ENCODE peak calls at places on chromosomes 3 and 15, in nine cellular contexts. One of them, this sample, is unnamed.

GRCh38 chr3:195543642-195544536 is 764 bp upstream of the PPP1R2 start:
- DNase-seq in endothelial cell of umbilical vein: no peak
- DNase-seq in GM12878: no peak
- DNase-seq in breast epithelium: no peak
- DNase-seq in HL-60: no peak
- DNase-seq in suprapubic skin: peak; percentile 73
- DNase-seq in transverse colon: peak; percentile 35
- DNase-seq in K562: peak; percentile 39
- DNase-seq in HepG2: peak; percentile 73
- DNase-seq in this sample: peak; percentile 82

GRCh38 chr3:16067837-16068471 is 106.5 kb upstream of the GALNT15 start:
- DNase-seq in endothelial cell of umbilical vein: peak; percentile 74
- DNase-seq in GM12878: no peak
- DNase-seq in breast epithelium: no peak
- DNase-seq in HL-60: no peak
- DNase-seq in suprapubic skin: no peak
- DNase-seq in transverse colon: no peak
- DNase-seq in K562: no peak
- DNase-seq in HepG2: no peak
- DNase-seq in this sample: no peak

GRCh38 chr3:192408007-192408655 is 319.2 kb downstream of the FGF12 start:
- DNase-seq in endothelial cell of umbilical vein: peak; percentile 43
- DNase-seq in GM12878: no peak
- DNase-seq in breast epithelium: no peak
- DNase-seq in HL-60: no peak
- DNase-seq in suprapubic skin: no peak
- DNase-seq in transverse colon: no peak
- DNase-seq in K562: no peak
- DNase-seq in HepG2: no peak
- DNase-seq in this sample: no peak

GRCh38 chr3:120471643-120472042 is 20.9 kb upstream of the FSTL1 start:
- DNase-seq in endothelial cell of umbilical vein: no peak
- DNase-seq in GM12878: no peak
- DNase-seq in breast epithelium: no peak
- DNase-seq in HL-60: no peak
- DNase-seq in suprapubic skin: no peak
- DNase-seq in transverse colon: no peak
- DNase-seq in K562: no peak
- DNase-seq in HepG2: no peak
- DNase-seq in this sample: no peak

GRCh38 chr3:127078626-127079025 is 95.7 kb downstream of the PLXNA1 start:
- DNase-seq in endothelial cell of umbilical vein: no peak
- DNase-seq in GM12878: no peak
- DNase-seq in breast epithelium: no peak
- DNase-seq in HL-60: no peak
- DNase-seq in suprapubic skin: peak; percentile 44
- DNase-seq in transverse colon: no peak
- DNase-seq in K562: no peak
- DNase-seq in HepG2: no peak
- DNase-seq in this sample: no peak

GRCh38 chr3:127733781-127734180 is 61.0 kb downstream of the ABTB1 start:
- DNase-seq in endothelial cell of umbilical vein: no peak
- DNase-seq in GM12878: no peak
- DNase-seq in breast epithelium: no peak
- DNase-seq in HL-60: no peak
- DNase-seq in suprapubic skin: no peak
- DNase-seq in transverse colon: no peak
- DNase-seq in K562: no peak
- DNase-seq in HepG2: no peak
- DNase-seq in this sample: no peak

GRCh38 chr3:142975316-142975995 is 12.0 kb upstream of the PAQR9 start:
- DNase-seq in endothelial cell of umbilical vein: no peak
- DNase-seq in GM12878: no peak
- DNase-seq in breast epithelium: no peak
- DNase-seq in HL-60: no peak
- DNase-seq in suprapubic skin: no peak
- DNase-seq in transverse colon: no peak
- DNase-seq in K562: no peak
- DNase-seq in HepG2: no peak
- DNase-seq in this sample: no peak

GRCh38 chr15:88108991-88109390 is 147.5 kb downstream of the NTRK3 start:
- DNase-seq in endothelial cell of umbilical vein: no peak
- DNase-seq in GM12878: no peak
- DNase-seq in breast epithelium: no peak
- DNase-seq in HL-60: no peak
- DNase-seq in suprapubic skin: no peak
- DNase-seq in transverse colon: no peak
- DNase-seq in K562: no peak
- DNase-seq in HepG2: no peak
- DNase-seq in this sample: no peak

GRCh38 chr3:173502983-173503568 is 105.5 kb downstream of the NLGN1 start:
- DNase-seq in endothelial cell of umbilical vein: peak; percentile 64
- DNase-seq in GM12878: no peak
- DNase-seq in breast epithelium: no peak
- DNase-seq in HL-60: no peak
- DNase-seq in suprapubic skin: no peak
- DNase-seq in transverse colon: no peak
- DNase-seq in K562: no peak
- DNase-seq in HepG2: no peak
- DNase-seq in this sample: no peak

GRCh38 chr3:186605561-186606545 is 7.0 kb upstream of the AHSG start:
- DNase-seq in endothelial cell of umbilical vein: no peak
- DNase-seq in GM12878: no peak
- DNase-seq in breast epithelium: no peak
- DNase-seq in HL-60: no peak
- DNase-seq in suprapubic skin: no peak
- DNase-seq in transverse colon: no peak
- DNase-seq in K562: no peak
- DNase-seq in HepG2: peak; percentile 87
- DNase-seq in this sample: no peak

GRCh38 chr3:186605078-186605477 is 7.8 kb upstream of the AHSG start:
- DNase-seq in endothelial cell of umbilical vein: no peak
- DNase-seq in GM12878: no peak
- DNase-seq in breast epithelium: no peak
- DNase-seq in HL-60: no peak
- DNase-seq in suprapubic skin: no peak
- DNase-seq in transverse colon: no peak
- DNase-seq in K562: no peak
- DNase-seq in HepG2: no peak
- DNase-seq in this sample: no peak

GRCh38 chr3:186599785-186600166 is 13.1 kb upstream of the AHSG start:
- DNase-seq in endothelial cell of umbilical vein: no peak
- DNase-seq in GM12878: no peak
- DNase-seq in breast epithelium: no peak
- DNase-seq in HL-60: no peak
- DNase-seq in suprapubic skin: no peak
- DNase-seq in transverse colon: no peak
- DNase-seq in K562: no peak
- DNase-seq in HepG2: no peak
- DNase-seq in this sample: no peak

GRCh38 chr3:186600896-186601295 is 12.0 kb upstream of the AHSG start:
- DNase-seq in endothelial cell of umbilical vein: no peak
- DNase-seq in GM12878: no peak
- DNase-seq in breast epithelium: no peak
- DNase-seq in HL-60: no peak
- DNase-seq in suprapubic skin: no peak
- DNase-seq in transverse colon: no peak
- DNase-seq in K562: no peak
- DNase-seq in HepG2: no peak
- DNase-seq in this sample: no peak

DNA sequence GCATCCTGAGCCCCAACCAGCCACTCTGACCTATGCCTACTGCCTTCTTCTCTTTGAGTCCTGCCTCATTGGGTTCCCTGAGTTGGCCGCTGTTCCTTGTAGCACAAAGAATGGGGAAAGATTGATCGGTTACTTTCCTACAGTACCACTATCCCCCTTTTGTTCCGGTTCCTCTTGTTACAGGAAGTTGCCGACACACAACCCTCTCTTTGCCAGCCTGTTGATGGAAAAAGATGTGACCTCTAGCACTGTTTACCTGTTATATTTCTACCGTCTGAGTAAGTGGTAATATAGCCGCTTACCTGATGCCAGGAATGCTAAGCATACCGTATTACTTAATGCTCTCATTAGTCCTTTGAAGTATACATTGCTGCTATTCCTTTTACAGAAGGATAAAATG is 9.7 kb upstream of the AHSG start:
- DNase-seq in endothelial cell of umbilical vein: no peak
- DNase-seq in GM12878: no peak
- DNase-seq in breast epithelium: no peak
- DNase-seq in HL-60: no peak
- DNase-seq in suprapubic skin: no peak
- DNase-seq in transverse colon: no peak
- DNase-seq in K562: no peak
- DNase-seq in HepG2: no peak
- DNase-seq in this sample: no peak
- TF ChIP-seq CTCF in endothelial cell of umbilical vein: no peak
- TF ChIP-seq CTCF in GM12878: no peak
- TF ChIP-seq CTCF in breast epithelium: no peak
- TF ChIP-seq CTCF in HL-60: no peak
- TF ChIP-seq CTCF in suprapubic skin: no peak
- TF ChIP-seq CTCF in transverse colon: no peak
- TF ChIP-seq CTCF in K562: no peak
- TF ChIP-seq CTCF in HepG2: no peak
- TF ChIP-seq CTCF in this sample: no peak

GRCh38 chr3:44729384-44729910 is at the start of gene ZNF501:
- DNase-seq in endothelial cell of umbilical vein: peak; percentile 83
- DNase-seq in GM12878: peak; percentile 42
- DNase-seq in breast epithelium: peak; percentile 83
- DNase-seq in HL-60: peak; percentile 73
- DNase-seq in suprapubic skin: peak; percentile 96
- DNase-seq in transverse colon: peak; percentile 96
- DNase-seq in K562: peak; percentile 96
- DNase-seq in HepG2: peak; percentile 90
- DNase-seq in this sample: peak; percentile 98
- TF ChIP-seq POLR2AphosphoS5 in endothelial cell of umbilical vein: peak; percentile 69
- TF ChIP-seq POLR2AphosphoS5 in GM12878: no peak
- TF ChIP-seq POLR2AphosphoS5 in breast epithelium: peak; percentile 71
- TF ChIP-seq POLR2AphosphoS5 in HL-60: peak; percentile 66
- TF ChIP-seq POLR2AphosphoS5 in suprapubic skin: no peak
- TF ChIP-seq POLR2AphosphoS5 in transverse colon: peak; percentile 47
- TF ChIP-seq POLR2AphosphoS5 in K562: peak; percentile 56
- TF ChIP-seq POLR2AphosphoS5 in HepG2: peak; percentile 61
- TF ChIP-seq POLR2AphosphoS5 in this sample: peak; percentile 95

GRCh38 chr3:157753753-157754152 is 250.5 kb upstream of the VEPH1 start:
- DNase-seq in endothelial cell of umbilical vein: no peak
- DNase-seq in GM12878: no peak
- DNase-seq in breast epithelium: no peak
- DNase-seq in HL-60: no peak
- DNase-seq in suprapubic skin: no peak
- DNase-seq in transverse colon: no peak
- DNase-seq in K562: no peak
- DNase-seq in HepG2: no peak
- DNase-seq in this sample: no peak

GRCh38 chr3:157752952-157753351 is 249.7 kb upstream of the VEPH1 start:
- DNase-seq in endothelial cell of umbilical vein: no peak
- DNase-seq in GM12878: no peak
- DNase-seq in breast epithelium: no peak
- DNase-seq in HL-60: no peak
- DNase-seq in suprapubic skin: no peak
- DNase-seq in transverse colon: no peak
- DNase-seq in K562: no peak
- DNase-seq in HepG2: no peak
- DNase-seq in this sample: no peak

GRCh38 chr3:157754415-157754814 is 251.2 kb upstream of the VEPH1 start:
- DNase-seq in endothelial cell of umbilical vein: no peak
- DNase-seq in GM12878: no peak
- DNase-seq in breast epithelium: no peak
- DNase-seq in HL-60: no peak
- DNase-seq in suprapubic skin: no peak
- DNase-seq in transverse colon: no peak
- DNase-seq in K562: no peak
- DNase-seq in HepG2: no peak
- DNase-seq in this sample: no peak

GRCh38 chr3:157755254-157755653 is 252.0 kb upstream of the VEPH1 start:
- DNase-seq in endothelial cell of umbilical vein: no peak
- DNase-seq in GM12878: no peak
- DNase-seq in breast epithelium: no peak
- DNase-seq in HL-60: no peak
- DNase-seq in suprapubic skin: no peak
- DNase-seq in transverse colon: no peak
- DNase-seq in K562: no peak
- DNase-seq in HepG2: no peak
- DNase-seq in this sample: no peak
- TF ChIP-seq CTCF in endothelial cell of umbilical vein: no peak
- TF ChIP-seq CTCF in GM12878: no peak
- TF ChIP-seq CTCF in breast epithelium: no peak
- TF ChIP-seq CTCF in HL-60: no peak
- TF ChIP-seq CTCF in suprapubic skin: no peak
- TF ChIP-seq CTCF in transverse colon: no peak
- TF ChIP-seq CTCF in K562: no peak
- TF ChIP-seq CTCF in HepG2: no peak
- TF ChIP-seq CTCF in this sample: no peak

GRCh38 chr3:14875411-14876175 is 56.8 kb downstream of the FGD5 start:
- DNase-seq in endothelial cell of umbilical vein: no peak
- DNase-seq in GM12878: no peak
- DNase-seq in breast epithelium: no peak
- DNase-seq in HL-60: no peak
- DNase-seq in suprapubic skin: peak; percentile 56
- DNase-seq in transverse colon: no peak
- DNase-seq in K562: no peak
- DNase-seq in HepG2: no peak
- DNase-seq in this sample: no peak

GRCh38 chr3:14880486-14881179 is 61.9 kb downstream of the FGD5 start:
- DNase-seq in endothelial cell of umbilical vein: no peak
- DNase-seq in GM12878: no peak
- DNase-seq in breast epithelium: no peak
- DNase-seq in HL-60: no peak
- DNase-seq in suprapubic skin: no peak
- DNase-seq in transverse colon: no peak
- DNase-seq in K562: no peak
- DNase-seq in HepG2: no peak
- DNase-seq in this sample: no peak

GRCh38 chr3:14879161-14879888 is 60.6 kb downstream of the FGD5 start:
- DNase-seq in endothelial cell of umbilical vein: no peak
- DNase-seq in GM12878: no peak
- DNase-seq in breast epithelium: no peak
- DNase-seq in HL-60: no peak
- DNase-seq in suprapubic skin: peak; percentile 73
- DNase-seq in transverse colon: peak; percentile 64
- DNase-seq in K562: no peak
- DNase-seq in HepG2: no peak
- DNase-seq in this sample: no peak

GRCh38 chr3:14877404-14877803 is 58.6 kb downstream of the FGD5 start:
- DNase-seq in endothelial cell of umbilical vein: no peak
- DNase-seq in GM12878: no peak
- DNase-seq in breast epithelium: no peak
- DNase-seq in HL-60: no peak
- DNase-seq in suprapubic skin: peak; percentile 62
- DNase-seq in transverse colon: no peak
- DNase-seq in K562: no peak
- DNase-seq in HepG2: no peak
- DNase-seq in this sample: no peak

DNA sequence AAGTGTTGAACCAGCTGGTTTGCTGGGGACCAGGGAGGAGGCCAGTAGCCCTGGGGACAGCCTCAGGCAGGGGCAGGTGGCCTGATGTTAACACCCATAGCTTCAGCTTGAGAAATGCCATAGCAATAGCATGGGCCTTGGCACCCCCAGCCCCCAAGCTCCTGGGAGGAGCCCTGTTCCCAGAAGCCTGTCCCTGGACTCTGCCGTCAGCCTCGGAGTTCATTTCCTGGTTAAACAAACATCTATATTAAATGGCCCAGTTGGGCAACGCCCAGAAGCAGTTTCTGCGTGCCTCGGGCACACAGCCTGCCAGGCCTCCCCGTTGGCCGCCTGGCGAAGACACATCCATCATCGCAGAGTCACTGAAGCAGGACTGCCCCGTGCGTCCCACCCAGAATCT is 58.2 kb downstream of the FGD5 start:
- DNase-seq in endothelial cell of umbilical vein: peak; percentile 83
- DNase-seq in GM12878: no peak
- DNase-seq in breast epithelium: peak; percentile 29
- DNase-seq in HL-60: no peak
- DNase-seq in suprapubic skin: peak; percentile 84
- DNase-seq in transverse colon: peak; percentile 87
- DNase-seq in K562: no peak
- DNase-seq in HepG2: no peak
- DNase-seq in this sample: no peak
- TF ChIP-seq POLR2AphosphoS5 in endothelial cell of umbilical vein: peak; percentile 26
- TF ChIP-seq POLR2AphosphoS5 in GM12878: no peak
- TF ChIP-seq POLR2AphosphoS5 in breast epithelium: no peak
- TF ChIP-seq POLR2AphosphoS5 in HL-60: no peak
- TF ChIP-seq POLR2AphosphoS5 in suprapubic skin: no peak
- TF ChIP-seq POLR2AphosphoS5 in transverse colon: no peak
- TF ChIP-seq POLR2AphosphoS5 in K562: no peak
- TF ChIP-seq POLR2AphosphoS5 in HepG2: no peak
- TF ChIP-seq POLR2AphosphoS5 in this sample: peak; percentile 32